ENCODE peak calls at places on chromosomes 7 and 10, in six cellular contexts. K is endothelial cell, E is GM23338, Q is testis, M is transverse colon, D is stomach. L is an unnamed sample.

GRCh38 chr10:43125881-43126731 is 12.1 kb upstream of the CSGALNACT2 start:
- DNase-seq in K (peak), E (no peak), Q (peak), M (peak), D (peak), L (peak)

GRCh38 chr10:92119340-92119739 is 171.5 kb downstream of the CPEB3 start:
- DNase-seq in K (no peak), E (no peak), Q (no peak), M (no peak), D (no peak), L (no peak)

GRCh38 chr7:50304158-50304910 is at the start of gene IKZF1:
- DNase-seq in K (peak), E (peak), Q (peak), M (peak), D (peak), L (peak)

GRCh38 chr10:76352300-76352699 is 920.9 kb downstream of the LRMDA start:
- DNase-seq in K (no peak), E (no peak), Q (no peak), M (no peak), D (no peak), L (no peak)

GRCh38 chr7:1298051-1298937 is 65.6 kb downstream of the UNCX start:
- DNase-seq in K (no peak), E (no peak), Q (no peak), M (no peak), D (no peak), L (peak)

GRCh38 chr7:68073701-68074100 is 1077.1 kb downstream of the TYW1 start:
- DNase-seq in K (no peak), E (no peak), Q (no peak), M (no peak), D (no peak), L (no peak)

GRCh38 chr10:90885176-90885575 is 13.4 kb downstream of the RPP30 start:
- DNase-seq in K (no peak), E (no peak), Q (no peak), M (no peak), D (no peak), L (no peak)

GRCh38 chr7:82051641-82052040 is 281.8 kb upstream of the HGF start:
- DNase-seq in K (no peak), E (no peak), Q (no peak), M (no peak), D (no peak), L (no peak)

GRCh38 chr10:5651086-5651764 is 15.2 kb downstream of the ASB13 start:
- DNase-seq in K (no peak), E (no peak), Q (peak), M (no peak), D (no peak), L (no peak)

GRCh38 chr10:97850446-97850845 is 803 bp downstream of the GOLGA7B start:
- DNase-seq in K (no peak), E (peak), Q (no peak), M (no peak), D (no peak), L (no peak)

GRCh38 chr10:88110822-88111221 is 247.4 kb downstream of the PTEN start:
- DNase-seq in K (no peak), E (no peak), Q (no peak), M (no peak), D (no peak), L (no peak)

GRCh38 chr10:103921750-103922195 is 3.8 kb upstream of the STN1 start:
- DNase-seq in K (no peak), E (peak), Q (peak), M (peak), D (peak), L (peak)

GRCh38 chr10:123995461-123996131 is 97.8 kb downstream of the CHST15 start:
- DNase-seq in K (peak), E (peak), Q (peak), M (peak), D (peak), L (peak)

GRCh38 chr10:133358162-133358919 is 522 bp upstream of the FUOM start:
- DNase-seq in K (no peak), E (peak), Q (no peak), M (no peak), D (no peak), L (peak)

GRCh38 chr7:125061776-125062397 is 132.3 kb upstream of the POT1 start:
- DNase-seq in K (no peak), E (no peak), Q (no peak), M (no peak), D (no peak), L (no peak)

GRCh38 chr7:108132551-108133265 is 2.5 kb upstream of the LAMB4 start:
- DNase-seq in K (no peak), E (peak), Q (no peak), M (no peak), D (no peak), L (no peak)

GRCh38 chr7:133530682-133531081 is 277.8 kb downstream of the EXOC4 start:
- DNase-seq in K (no peak), E (no peak), Q (no peak), M (no peak), D (no peak), L (no peak)

GRCh38 chr7:77276120-77276519 is 76.5 kb upstream of the FGL2 start:
- DNase-seq in K (no peak), E (no peak), Q (no peak), M (no peak), D (no peak), L (no peak)

GRCh38 chr7:32500922-32501341 is 5.6 kb downstream of the AVL9 start:
- DNase-seq in K (no peak), E (no peak), Q (no peak), M (no peak), D (no peak), L (no peak)

GRCh38 chr10:21814866-21815265 is 188.7 kb downstream of the DNAJC1 start:
- DNase-seq in K (no peak), E (no peak), Q (no peak), M (no peak), D (no peak), L (no peak)

GRCh38 chr10:110783509-110784103 is 88.1 kb upstream of the PDCD4 start:
- DNase-seq in K (no peak), E (no peak), Q (no peak), M (no peak), D (no peak), L (no peak)

GRCh38 chr10:22705534-22705933 is 8.8 kb downstream of the PIP4K2A start:
- DNase-seq in K (no peak), E (no peak), Q (no peak), M (no peak), D (no peak), L (no peak)

GRCh38 chr7:26275213-26275612 is 16.4 kb upstream of the SNX10 start:
- DNase-seq in K (no peak), E (no peak), Q (no peak), M (no peak), D (no peak), L (no peak)

GRCh38 chr7:26280723-26281122 is 10.9 kb upstream of the SNX10 start:
- DNase-seq in K (no peak), E (no peak), Q (no peak), M (no peak), D (no peak), L (no peak)

GRCh38 chr7:26280097-26280496 is 11.6 kb upstream of the SNX10 start:
- DNase-seq in K (no peak), E (no peak), Q (no peak), M (no peak), D (no peak), L (no peak)

GRCh38 chr7:26279405-26279804 is 12.3 kb upstream of the SNX10 start:
- DNase-seq in K (no peak), E (no peak), Q (peak), M (no peak), D (no peak), L (no peak)

GRCh38 chr7:26278769-26279168 is 12.9 kb upstream of the SNX10 start:
- DNase-seq in K (no peak), E (no peak), Q (no peak), M (no peak), D (no peak), L (no peak)
- TF ChIP-seq CTCF in K (no peak), E (peak), Q (no peak), M (no peak), D (no peak), L (no peak)

GRCh38 chr10:73871295-73871914 is 3.0 kb downstream of the CAMK2G start:
- DNase-seq in K (no peak), E (no peak), Q (no peak), M (no peak), D (no peak), L (no peak)

GRCh38 chr10:73873163-73873842 is 1.1 kb downstream of the CAMK2G start:
- DNase-seq in K (no peak), E (peak), Q (no peak), M (no peak), D (no peak), L (no peak)

GRCh38 chr10:73873843-73874215 is 526 bp downstream of the CAMK2G start:
- DNase-seq in K (no peak), E (no peak), Q (no peak), M (no peak), D (no peak), L (peak)

GRCh38 chr10:73874267-73875138 is at the start of gene CAMK2G:
- DNase-seq in K (peak), E (peak), Q (peak), M (peak), D (peak), L (peak)

DNA sequence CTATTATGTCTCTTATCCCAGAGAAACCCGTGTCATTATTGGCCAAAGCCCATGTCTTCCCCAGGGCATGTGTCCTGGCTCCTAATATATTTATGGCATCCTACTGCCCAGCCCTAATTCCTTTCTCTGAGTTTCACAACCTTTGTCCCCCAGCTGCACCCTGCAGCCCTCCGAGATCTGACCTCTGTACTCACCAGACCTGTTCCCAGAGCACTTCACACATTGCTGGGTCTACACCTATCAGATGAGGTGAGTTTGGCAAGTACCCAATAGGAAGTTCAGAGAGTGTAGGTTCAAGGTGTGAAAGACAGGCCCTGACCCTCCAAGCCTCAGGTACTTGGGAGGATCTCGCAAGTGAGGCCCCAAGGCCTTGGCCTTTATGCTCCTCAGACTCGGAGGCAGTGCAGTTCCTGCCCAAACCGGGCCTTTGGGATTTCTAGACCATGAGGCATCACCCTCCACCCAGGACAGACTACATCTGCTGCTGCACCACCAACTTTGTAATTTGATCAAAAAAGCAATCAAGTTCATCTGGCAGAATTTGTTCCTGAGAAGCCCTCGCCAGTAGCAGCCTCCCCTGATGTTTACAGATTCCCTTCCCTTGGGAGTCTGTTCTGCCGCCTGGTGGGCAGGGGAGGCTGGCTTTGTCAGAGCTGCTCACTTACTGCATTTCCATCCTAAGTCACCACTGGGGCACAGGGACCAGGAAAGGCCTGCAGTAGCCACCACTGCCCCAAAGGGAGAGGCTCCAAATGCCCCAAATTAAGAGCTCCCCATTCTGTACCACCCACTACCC is 2.2 kb downstream of the CAMK2G start:
- DNase-seq in K (no peak), E (no peak), Q (no peak), M (peak), D (no peak), L (peak)
- TF ChIP-seq CTCF in K (no peak), E (peak), Q (no peak), M (peak), D (peak), L (no peak)

GRCh38 chr7:16471933-16472332 is 6.4 kb upstream of the SOSTDC1 start:
- DNase-seq in K (no peak), E (no peak), Q (no peak), M (no peak), D (no peak), L (no peak)
- TF ChIP-seq CTCF in K (no peak), E (no peak), Q (no peak), M (no peak), D (no peak), L (no peak)

GRCh38 chr7:120603366-120603765 is 254.6 kb downstream of the TSPAN12 start:
- DNase-seq in K (no peak), E (no peak), Q (no peak), M (no peak), D (no peak), L (no peak)

GRCh38 chr7:120600607-120601006 is 257.3 kb downstream of the TSPAN12 start:
- DNase-seq in K (no peak), E (no peak), Q (no peak), M (no peak), D (no peak), L (no peak)
- TF ChIP-seq CTCF in K (no peak), E (no peak), Q (no peak), M (no peak), D (no peak), L (no peak)

GRCh38 chr10:109386921-109387320 is 536.4 kb downstream of the XPNPEP1 start:
- DNase-seq in K (no peak), E (no peak), Q (no peak), M (no peak), D (no peak), L (no peak)
- TF ChIP-seq CTCF in K (no peak), E (no peak), Q (no peak), M (no peak), D (no peak), L (no peak)

GRCh38 chr7:44218418-44219201 is 17.8 kb downstream of the YKT6 start:
- DNase-seq in K (peak), E (peak), Q (no peak), M (no peak), D (no peak), L (peak)
- TF ChIP-seq CTCF in K (no peak), E (peak), Q (no peak), M (no peak), D (no peak), L (no peak)

GRCh38 chr7:142228681-142229080 is 29.2 kb downstream of the PRSS58 start:
- DNase-seq in K (no peak), E (peak), Q (no peak), M (no peak), D (no peak), L (no peak)

GRCh38 chr7:142231716-142232115 is 26.1 kb downstream of the PRSS58 start:
- DNase-seq in K (peak), E (peak), Q (peak), M (no peak), D (no peak), L (no peak)
- TF ChIP-seq CTCF in K (no peak), E (peak), Q (no peak), M (no peak), D (no peak), L (no peak)

DNA sequence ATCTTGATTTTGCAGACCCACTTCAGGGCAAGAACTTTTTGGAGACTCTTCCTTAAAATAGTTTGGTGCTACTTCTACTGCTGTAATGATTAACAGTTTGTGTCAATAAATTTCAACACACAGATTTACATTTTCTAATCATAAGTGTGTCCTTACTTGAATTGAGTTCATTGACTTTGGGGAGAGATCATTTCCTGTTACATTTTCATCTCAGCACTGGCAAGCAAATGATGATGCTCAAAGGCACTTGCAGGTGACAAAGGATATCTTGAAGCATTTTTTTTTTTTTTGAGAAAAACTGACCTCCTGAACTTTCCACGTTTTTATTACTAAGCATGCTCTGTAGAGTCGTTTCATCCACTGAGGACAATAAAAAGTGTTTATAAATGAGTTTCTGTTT is 52.7 kb downstream of the GPR85 start:
- DNase-seq in K (no peak), E (no peak), Q (no peak), M (no peak), D (no peak), L (no peak)
- TF ChIP-seq CTCF in K (no peak), E (no peak), Q (no peak), M (no peak), D (no peak), L (no peak)

GRCh38 chr7:101378808-101379207 is 16.1 kb downstream of the COL26A1 start:
- DNase-seq in K (no peak), E (peak), Q (no peak), M (no peak), D (no peak), L (no peak)
- TF ChIP-seq CTCF in K (no peak), E (peak), Q (no peak), M (no peak), D (no peak), L (no peak)